ENCODE peak calls at places on chromosomes 16 and 17, in five cellular contexts. One of them, this sample, is unnamed.

GRCh38 chr16:84115919-84116719 is 623 bp downstream of the MBTPS1 start:
- DNase-seq in SJCRH30: no peak
- DNase-seq in heart left ventricle: no peak
- DNase-seq in psoas muscle: no peak
- DNase-seq in body of pancreas: peak
- DNase-seq in this sample: no peak

GRCh38 chr17:55577011-55577586 is 65.8 kb upstream of the SMIM36 start:
- DNase-seq in SJCRH30: no peak
- DNase-seq in heart left ventricle: peak
- DNase-seq in psoas muscle: no peak
- DNase-seq in body of pancreas: peak
- DNase-seq in this sample: no peak

GRCh38 chr16:61820398-61820797 is 215.8 kb downstream of the CDH8 start:
- DNase-seq in SJCRH30: no peak
- DNase-seq in heart left ventricle: no peak
- DNase-seq in psoas muscle: no peak
- DNase-seq in body of pancreas: no peak
- DNase-seq in this sample: no peak

GRCh38 chr16:28901862-28902261 is 23.2 kb downstream of the RABEP2 start:
- DNase-seq in SJCRH30: no peak
- DNase-seq in heart left ventricle: no peak
- DNase-seq in psoas muscle: no peak
- DNase-seq in body of pancreas: no peak
- DNase-seq in this sample: peak

GRCh38 chr16:22816475-22816874 is 2.5 kb downstream of the HS3ST2 start:
- DNase-seq in SJCRH30: no peak
- DNase-seq in heart left ventricle: no peak
- DNase-seq in psoas muscle: no peak
- DNase-seq in body of pancreas: no peak
- DNase-seq in this sample: peak

GRCh38 chr16:74601131-74601871 is 5.6 kb downstream of the GLG1 start:
- DNase-seq in SJCRH30: no peak
- DNase-seq in heart left ventricle: no peak
- DNase-seq in psoas muscle: no peak
- DNase-seq in body of pancreas: no peak
- DNase-seq in this sample: no peak

GRCh38 chr16:49278944-49279725 is 2.5 kb downstream of the CBLN1 start:
- DNase-seq in SJCRH30: no peak
- DNase-seq in heart left ventricle: no peak
- DNase-seq in psoas muscle: no peak
- DNase-seq in body of pancreas: no peak
- DNase-seq in this sample: no peak

GRCh38 chr17:9900744-9901143 is 4.3 kb downstream of the RCVRN start:
- DNase-seq in SJCRH30: no peak
- DNase-seq in heart left ventricle: no peak
- DNase-seq in psoas muscle: no peak
- DNase-seq in body of pancreas: peak
- DNase-seq in this sample: no peak

GRCh38 chr17:80676564-80676963 is 131.9 kb downstream of the RPTOR start:
- DNase-seq in SJCRH30: no peak
- DNase-seq in heart left ventricle: no peak
- DNase-seq in psoas muscle: no peak
- DNase-seq in body of pancreas: no peak
- DNase-seq in this sample: no peak

GRCh38 chr17:72233981-72234380 is 113.2 kb downstream of the SOX9 start:
- DNase-seq in SJCRH30: no peak
- DNase-seq in heart left ventricle: no peak
- DNase-seq in psoas muscle: no peak
- DNase-seq in body of pancreas: no peak
- DNase-seq in this sample: no peak

GRCh38 chr17:37478187-37478586 is 11.5 kb upstream of the DUSP14 start:
- DNase-seq in SJCRH30: no peak
- DNase-seq in heart left ventricle: peak
- DNase-seq in psoas muscle: peak
- DNase-seq in body of pancreas: no peak
- DNase-seq in this sample: no peak

GRCh38 chr17:55301521-55302406 is 37.0 kb downstream of the HLF start:
- DNase-seq in SJCRH30: no peak
- DNase-seq in heart left ventricle: no peak
- DNase-seq in psoas muscle: no peak
- DNase-seq in body of pancreas: peak
- DNase-seq in this sample: no peak

GRCh38 chr16:2842340-2843000 is 12.4 kb downstream of the ZG16B start:
- DNase-seq in SJCRH30: no peak
- DNase-seq in heart left ventricle: peak
- DNase-seq in psoas muscle: peak
- DNase-seq in body of pancreas: peak
- DNase-seq in this sample: peak

GRCh38 chr17:65688307-65688706 is 126.9 kb upstream of the AXIN2 start:
- DNase-seq in SJCRH30: no peak
- DNase-seq in heart left ventricle: no peak
- DNase-seq in psoas muscle: no peak
- DNase-seq in body of pancreas: no peak
- DNase-seq in this sample: no peak

GRCh38 chr17:31680126-31680525 is 178.9 kb downstream of the COPRS start:
- DNase-seq in SJCRH30: no peak
- DNase-seq in heart left ventricle: no peak
- DNase-seq in psoas muscle: no peak
- DNase-seq in body of pancreas: no peak
- DNase-seq in this sample: no peak

GRCh38 chr17:50501054-50501453 is 7.2 kb upstream of the MYCBPAP start:
- DNase-seq in SJCRH30: no peak
- DNase-seq in heart left ventricle: no peak
- DNase-seq in psoas muscle: no peak
- DNase-seq in body of pancreas: peak
- DNase-seq in this sample: no peak

GRCh38 chr17:57357392-57357784 is 101.1 kb downstream of the MSI2 start:
- DNase-seq in SJCRH30: no peak
- DNase-seq in heart left ventricle: peak
- DNase-seq in psoas muscle: peak
- DNase-seq in body of pancreas: peak
- DNase-seq in this sample: no peak

GRCh38 chr17:61490540-61490975 is 38.3 kb downstream of the TBX4 start:
- DNase-seq in SJCRH30: no peak
- DNase-seq in heart left ventricle: no peak
- DNase-seq in psoas muscle: no peak
- DNase-seq in body of pancreas: no peak
- DNase-seq in this sample: no peak

GRCh38 chr17:76017481-76018339 is 9.4 kb downstream of the EVPL start:
- DNase-seq in SJCRH30: no peak
- DNase-seq in heart left ventricle: no peak
- DNase-seq in psoas muscle: peak
- DNase-seq in body of pancreas: no peak
- DNase-seq in this sample: peak
- H3K4me3 ChIP-seq in SJCRH30: no peak
- H3K4me3 ChIP-seq in heart left ventricle: no peak
- H3K4me3 ChIP-seq in psoas muscle: no peak
- H3K4me3 ChIP-seq in body of pancreas: no peak
- H3K4me3 ChIP-seq in this sample: no peak

DNA sequence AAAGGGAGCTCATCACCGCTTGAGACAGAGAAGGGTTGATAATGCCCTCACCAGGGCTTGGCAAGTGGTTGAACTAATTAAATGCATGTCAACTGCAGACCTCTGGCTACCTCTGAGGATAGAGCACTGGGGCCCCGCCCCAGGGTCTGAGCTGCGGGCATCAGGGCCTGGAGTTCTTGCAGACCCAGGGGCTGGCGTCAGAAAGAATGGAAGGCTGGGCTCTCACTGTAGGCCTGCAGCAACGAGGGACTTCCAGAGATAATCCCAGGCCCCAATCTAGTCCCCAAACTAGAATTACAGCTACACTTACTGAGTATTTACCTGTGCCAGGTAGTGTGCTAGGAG is 122.4 kb downstream of the IRX5 start:
- DNase-seq in SJCRH30: no peak
- DNase-seq in heart left ventricle: no peak
- DNase-seq in psoas muscle: no peak
- DNase-seq in body of pancreas: no peak
- DNase-seq in this sample: no peak
- H3K4me3 ChIP-seq in SJCRH30: no peak
- H3K4me3 ChIP-seq in heart left ventricle: no peak
- H3K4me3 ChIP-seq in psoas muscle: no peak
- H3K4me3 ChIP-seq in body of pancreas: no peak
- H3K4me3 ChIP-seq in this sample: no peak

DNA sequence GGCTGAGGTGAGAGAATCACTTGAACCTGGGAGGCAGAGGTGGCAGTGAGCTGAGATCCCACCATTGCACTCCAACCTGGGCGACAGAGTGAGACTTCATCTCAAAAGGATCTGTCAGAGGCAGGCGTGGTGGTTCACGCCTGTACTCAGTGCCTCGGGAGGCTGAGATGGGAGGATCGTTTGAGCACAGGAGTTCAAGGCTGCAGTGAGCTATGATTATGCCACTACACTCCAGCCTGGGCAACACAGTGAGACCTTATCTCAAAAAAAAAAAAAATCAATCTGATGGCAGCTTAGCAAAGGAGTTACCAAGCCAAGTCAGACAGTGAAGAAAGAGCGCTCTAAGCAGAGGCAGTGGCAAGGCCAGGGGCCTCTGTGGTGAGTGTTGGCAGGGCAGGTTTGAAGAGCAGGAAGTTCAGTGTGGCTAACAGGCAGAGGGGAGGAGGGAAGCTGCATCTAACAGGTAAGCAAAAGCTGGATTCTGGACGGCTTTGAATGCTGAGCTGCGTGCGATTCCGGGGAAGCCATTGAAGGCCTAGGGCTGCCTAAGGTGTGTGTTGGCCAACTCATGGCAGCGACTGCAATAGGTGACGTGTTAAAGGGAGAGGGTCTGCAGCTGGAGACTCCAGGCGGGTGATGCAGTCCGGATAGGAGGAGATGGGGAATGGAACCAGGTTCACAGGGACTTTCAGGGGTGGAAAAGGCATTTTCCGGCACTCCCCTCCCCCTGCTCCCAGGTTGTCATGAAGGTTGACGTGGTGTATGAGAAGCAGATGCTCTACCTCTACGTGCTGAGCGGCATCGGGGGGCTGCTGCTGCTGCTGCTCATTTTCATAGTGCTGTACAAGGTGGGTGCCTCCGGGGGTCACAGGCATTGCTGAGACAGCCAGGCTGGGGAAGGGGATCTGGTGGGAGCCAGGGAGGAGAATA is 7.0 kb downstream of the ZNF768 start:
- DNase-seq in SJCRH30: no peak
- DNase-seq in heart left ventricle: no peak
- DNase-seq in psoas muscle: no peak
- DNase-seq in body of pancreas: no peak
- DNase-seq in this sample: no peak
- H3K4me3 ChIP-seq in SJCRH30: no peak
- H3K4me3 ChIP-seq in heart left ventricle: no peak
- H3K4me3 ChIP-seq in psoas muscle: no peak
- H3K4me3 ChIP-seq in body of pancreas: no peak
- H3K4me3 ChIP-seq in this sample: no peak

DNA sequence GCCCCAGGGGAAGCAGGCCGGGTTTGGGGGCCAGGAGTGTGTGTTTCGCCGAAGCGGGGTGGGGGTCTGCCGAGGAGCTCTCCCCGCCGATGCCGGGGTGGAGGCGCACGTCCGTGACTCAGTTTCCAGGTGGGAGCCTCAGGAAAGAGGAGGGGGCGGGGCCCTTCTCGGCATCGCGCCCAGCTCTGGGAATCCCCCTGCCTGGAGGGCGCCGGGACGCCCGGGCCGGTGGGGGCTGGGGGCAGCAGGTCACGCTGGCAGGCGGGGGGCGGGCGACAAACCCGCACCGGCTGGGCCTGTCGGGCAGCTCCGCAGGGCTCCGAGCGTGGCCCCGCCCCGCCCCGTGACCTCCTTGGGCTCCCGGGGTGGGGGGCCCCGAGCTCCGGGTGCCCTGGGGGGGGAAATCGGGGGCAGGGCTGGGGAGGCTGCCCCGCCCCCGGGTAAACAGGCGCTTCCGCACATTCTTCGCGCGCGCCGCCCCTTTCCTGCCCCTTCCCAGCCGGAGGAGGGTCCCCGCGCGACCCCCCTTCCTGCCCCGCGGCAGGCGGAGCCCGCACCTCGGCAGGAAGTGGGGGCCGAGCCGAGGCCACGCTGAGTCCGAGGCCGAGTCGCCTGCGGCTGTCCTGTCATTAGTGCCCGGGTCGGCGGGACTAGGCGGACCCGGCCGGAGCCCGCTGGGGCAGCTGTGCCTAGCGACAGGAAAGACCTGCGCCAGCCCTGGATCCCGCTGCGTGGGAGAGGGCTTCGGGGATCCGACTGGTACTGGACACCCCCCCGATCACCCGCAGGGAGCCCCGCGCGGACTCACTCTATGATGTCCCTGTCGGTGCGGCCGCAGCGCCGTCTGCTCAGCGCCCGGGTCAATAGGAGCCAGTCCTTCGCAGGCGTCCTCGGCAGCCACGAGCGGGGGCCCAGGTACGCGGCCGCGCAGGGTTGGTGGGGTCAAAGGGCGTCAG is 9.3 kb downstream of the RIPOR1 start:
- DNase-seq in SJCRH30: no peak
- DNase-seq in heart left ventricle: peak
- DNase-seq in psoas muscle: peak
- DNase-seq in body of pancreas: peak
- DNase-seq in this sample: no peak
- H3K4me3 ChIP-seq in SJCRH30: peak
- H3K4me3 ChIP-seq in heart left ventricle: peak
- H3K4me3 ChIP-seq in psoas muscle: peak
- H3K4me3 ChIP-seq in body of pancreas: peak
- H3K4me3 ChIP-seq in this sample: peak

GRCh38 chr17:42548993-42549755 is 3.5 kb upstream of the HSD17B1 start:
- DNase-seq in SJCRH30: no peak
- DNase-seq in heart left ventricle: no peak
- DNase-seq in psoas muscle: no peak
- DNase-seq in body of pancreas: no peak
- DNase-seq in this sample: no peak
- H3K4me3 ChIP-seq in SJCRH30: no peak
- H3K4me3 ChIP-seq in heart left ventricle: no peak
- H3K4me3 ChIP-seq in psoas muscle: no peak
- H3K4me3 ChIP-seq in body of pancreas: no peak
- H3K4me3 ChIP-seq in this sample: no peak

This sample was measured in RWPE2.